ENCODE peak calls at places on chromosome 1, in six cellular contexts. K is psoas muscle; A is CD4-positive, CD25-positive, alpha-beta regulatory T cell; L is Right ventricle myocardium inferior; T is pancreas; Q is T-cell. W is an unnamed sample.

GRCh38 chr1:237042467-237042891 is 495 bp downstream of the RYR2 start:
- ATAC-seq in K (no peak), Q (no peak), T (no peak), A (no peak), L (no peak), W (peak; percentile 1)

GRCh38 chr1:213418268-213419068 is 367.4 kb downstream of the RPS6KC1 start:
- ATAC-seq in K (no peak), A (no peak), T (no peak), Q (no peak), L (peak; percentile 20), W (no peak)

GRCh38 chr1:15220825-15221431 is 26.1 kb upstream of the FHAD1 start:
- ATAC-seq in Q (no peak), K (no peak), L (peak; percentile 15), T (peak; percentile 34), A (no peak), W (no peak)

GRCh38 chr1:23567629-23567995 is 8.3 kb upstream of the ID3 start:
- ATAC-seq in A (no peak), Q (peak; percentile 30), L (peak; percentile 6), K (peak; percentile 26), T (peak; percentile 7), W (no peak)

GRCh38 chr1:67532452-67533216 is 102.4 kb upstream of the SERBP1 start:
- ATAC-seq in K (peak; percentile 82), Q (no peak), T (peak; percentile 93), L (peak; percentile 73), A (no peak), W (peak; percentile 70)

GRCh38 chr1:95278173-95278988 is 44.4 kb downstream of the RWDD3 start:
- ATAC-seq in A (no peak), T (no peak), L (no peak), K (no peak), Q (no peak), W (no peak)

GRCh38 chr1:193479187-193479586 is 292.8 kb upstream of the B3GALT2 start:
- ATAC-seq in K (no peak), T (no peak), L (no peak), A (peak; percentile 98), Q (peak; percentile 94), W (no peak)

GRCh38 chr1:32828341-32828740 is 10.9 kb downstream of the S100PBP start:
- ATAC-seq in L (no peak), Q (no peak), T (no peak), K (no peak), A (no peak), W (no peak)

GRCh38 chr1:208131631-208132286 is 112.4 kb downstream of the PLXNA2 start:
- ATAC-seq in Q (peak; percentile 20), A (no peak), K (peak; percentile 2), T (peak; percentile 17), L (no peak), W (peak; percentile 2)

GRCh38 chr1:93338426-93338825 is 7.3 kb upstream of the DR1 start:
- ATAC-seq in A (no peak), T (no peak), L (no peak), Q (no peak), K (no peak), W (no peak)

GRCh38 chr1:171251741-171252300 is 3.5 kb downstream of the FMO1 start:
- ATAC-seq in K (no peak), T (peak; percentile 79), A (peak; percentile 15), Q (peak; percentile 47), L (peak; percentile 31), W (no peak)